ENCODE peak calls at places on chromosome 22, in seven cellular contexts. One of them, this sample, is unnamed.
A peak's percentile ranks its signal among the peaks of the same experiment; 100 is the strongest.

GRCh38 chr22:17785185-17786184 is 11.2 kb upstream of the BID start:
- DNase-seq in AG04450: no peak
- DNase-seq in GM23338: peak; percentile 95
- DNase-seq in fibroblast of lung: no peak
- DNase-seq in naive thymus-derived CD4-positive, alpha-beta T cell: peak; percentile 72
- DNase-seq in fibroblast of villous mesenchyme: no peak
- DNase-seq in foreskin fibroblast: no peak
- DNase-seq in this sample: peak; percentile 52

GRCh38 chr22:46148885-46149492 is 1.3 kb upstream of the PPARA start:
- DNase-seq in AG04450: no peak
- DNase-seq in GM23338: no peak
- DNase-seq in fibroblast of lung: no peak
- DNase-seq in naive thymus-derived CD4-positive, alpha-beta T cell: no peak
- DNase-seq in fibroblast of villous mesenchyme: no peak
- DNase-seq in foreskin fibroblast: no peak
- DNase-seq in this sample: peak; percentile 7

GRCh38 chr22:26610072-26610958 is 7.5 kb downstream of the CRYBB1 start:
- DNase-seq in AG04450: peak; percentile 90
- DNase-seq in GM23338: no peak
- DNase-seq in fibroblast of lung: peak; percentile 97
- DNase-seq in naive thymus-derived CD4-positive, alpha-beta T cell: peak; percentile 47
- DNase-seq in fibroblast of villous mesenchyme: peak; percentile 94
- DNase-seq in foreskin fibroblast: peak; percentile 87
- DNase-seq in this sample: no peak

GRCh38 chr22:38758276-38758945 is 2.6 kb upstream of the SUN2 start:
- DNase-seq in AG04450: no peak
- DNase-seq in GM23338: no peak
- DNase-seq in fibroblast of lung: no peak
- DNase-seq in naive thymus-derived CD4-positive, alpha-beta T cell: peak; percentile 78
- DNase-seq in fibroblast of villous mesenchyme: no peak
- DNase-seq in foreskin fibroblast: no peak
- DNase-seq in this sample: peak; percentile 62

GRCh38 chr22:27329471-27329870 is 472.1 kb downstream of the MN1 start:
- DNase-seq in AG04450: no peak
- DNase-seq in GM23338: peak; percentile 82
- DNase-seq in fibroblast of lung: no peak
- DNase-seq in naive thymus-derived CD4-positive, alpha-beta T cell: no peak
- DNase-seq in fibroblast of villous mesenchyme: no peak
- DNase-seq in foreskin fibroblast: no peak
- DNase-seq in this sample: no peak

GRCh38 chr22:43884600-43885318 is 7.1 kb downstream of the PNPLA5 start:
- DNase-seq in AG04450: no peak
- DNase-seq in GM23338: peak; percentile 93
- DNase-seq in fibroblast of lung: peak; percentile 25
- DNase-seq in naive thymus-derived CD4-positive, alpha-beta T cell: peak; percentile 63
- DNase-seq in fibroblast of villous mesenchyme: peak; percentile 33
- DNase-seq in foreskin fibroblast: peak; percentile 28
- DNase-seq in this sample: no peak

GRCh38 chr22:21443057-21443734 is 24.0 kb upstream of the TMEM191C start:
- DNase-seq in AG04450: no peak
- DNase-seq in GM23338: no peak
- DNase-seq in fibroblast of lung: no peak
- DNase-seq in naive thymus-derived CD4-positive, alpha-beta T cell: no peak
- DNase-seq in fibroblast of villous mesenchyme: no peak
- DNase-seq in foreskin fibroblast: no peak
- DNase-seq in this sample: no peak

GRCh38 chr22:27331526-27332281 is 469.9 kb downstream of the MN1 start:
- DNase-seq in AG04450: no peak
- DNase-seq in GM23338: peak; percentile 77
- DNase-seq in fibroblast of lung: no peak
- DNase-seq in naive thymus-derived CD4-positive, alpha-beta T cell: no peak
- DNase-seq in fibroblast of villous mesenchyme: peak; percentile 45
- DNase-seq in foreskin fibroblast: peak; percentile 16
- DNase-seq in this sample: no peak

GRCh38 chr22:36386900-36387663 is 685 bp downstream of the MYH9 start:
- DNase-seq in AG04450: no peak
- DNase-seq in GM23338: peak; percentile 38
- DNase-seq in fibroblast of lung: peak; percentile 30
- DNase-seq in naive thymus-derived CD4-positive, alpha-beta T cell: peak; percentile 77
- DNase-seq in fibroblast of villous mesenchyme: no peak
- DNase-seq in foreskin fibroblast: no peak
- DNase-seq in this sample: no peak

GRCh38 chr22:43976861-43977795 is 21.9 kb downstream of the SAMM50 start:
- DNase-seq in AG04450: no peak
- DNase-seq in GM23338: no peak
- DNase-seq in fibroblast of lung: no peak
- DNase-seq in naive thymus-derived CD4-positive, alpha-beta T cell: no peak
- DNase-seq in fibroblast of villous mesenchyme: no peak
- DNase-seq in foreskin fibroblast: no peak
- DNase-seq in this sample: no peak

DNA sequence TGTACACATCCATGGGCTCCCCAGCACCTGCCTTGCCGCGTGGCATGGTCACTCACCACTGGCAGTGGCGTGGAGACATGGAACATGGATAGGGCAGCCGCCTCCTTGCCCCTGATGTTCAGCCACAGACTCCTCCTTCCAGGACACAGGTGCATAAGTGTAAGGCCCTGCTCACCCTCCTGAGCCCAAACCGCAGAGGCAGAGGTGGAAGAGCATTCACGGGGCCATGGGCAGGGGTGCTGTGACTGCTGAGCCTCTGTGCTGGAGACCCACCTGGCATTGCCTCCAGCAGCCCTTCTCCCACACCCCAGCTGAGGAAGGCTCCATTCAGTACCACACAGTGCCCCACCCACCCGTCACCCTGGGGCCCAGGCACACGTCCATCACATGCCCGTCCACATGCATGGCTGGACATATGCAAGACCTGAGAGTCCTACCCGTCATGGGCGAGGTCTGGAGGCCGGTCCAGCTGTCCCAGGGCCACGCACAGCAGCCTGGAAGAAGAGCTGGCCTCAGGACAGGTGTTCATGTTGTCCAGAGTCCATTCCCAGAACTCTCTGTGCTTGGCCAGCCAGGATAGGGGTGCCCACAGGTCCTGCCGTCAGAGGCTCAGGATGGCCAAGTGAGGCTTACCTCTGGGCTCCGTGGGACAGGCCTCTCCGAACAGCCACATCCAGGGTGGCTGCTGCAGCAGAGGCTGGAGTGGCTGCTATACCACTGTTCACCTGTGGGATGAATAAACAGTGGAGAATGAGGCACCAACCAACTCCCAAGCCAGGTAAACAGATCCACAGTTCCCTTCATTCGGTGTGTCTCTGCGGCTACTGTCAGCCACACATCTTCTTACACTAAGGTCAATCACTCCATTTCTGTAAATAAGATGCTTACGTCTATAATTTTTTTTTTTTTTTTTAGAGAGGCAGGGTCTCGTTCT is 1.7 kb upstream of the TUBGCP6 start:
- DNase-seq in AG04450: no peak
- DNase-seq in GM23338: peak; percentile 54
- DNase-seq in fibroblast of lung: no peak
- DNase-seq in naive thymus-derived CD4-positive, alpha-beta T cell: no peak
- DNase-seq in fibroblast of villous mesenchyme: no peak
- DNase-seq in foreskin fibroblast: no peak
- DNase-seq in this sample: no peak
- H3K4me3 ChIP-seq in AG04450: peak overlapping the region; percentile 4
- H3K4me3 ChIP-seq in GM23338: peak overlapping the region; percentile 99
- H3K4me3 ChIP-seq in fibroblast of lung: no peak overlapping the region
- H3K4me3 ChIP-seq in naive thymus-derived CD4-positive, alpha-beta T cell: no peak overlapping the region
- H3K4me3 ChIP-seq in fibroblast of villous mesenchyme: no peak overlapping the region
- H3K4me3 ChIP-seq in foreskin fibroblast: no peak overlapping the region
- H3K4me3 ChIP-seq in this sample: no peak overlapping the region

GRCh38 chr22:31244044-31244942 is 32.2 kb downstream of the LIMK2 start:
- DNase-seq in AG04450: peak; percentile 51
- DNase-seq in GM23338: peak; percentile 75
- DNase-seq in fibroblast of lung: peak; percentile 98
- DNase-seq in naive thymus-derived CD4-positive, alpha-beta T cell: no peak
- DNase-seq in fibroblast of villous mesenchyme: peak; percentile 91
- DNase-seq in foreskin fibroblast: peak; percentile 60
- DNase-seq in this sample: no peak
- H3K4me3 ChIP-seq in AG04450: no peak overlapping the region
- H3K4me3 ChIP-seq in GM23338: no peak overlapping the region
- H3K4me3 ChIP-seq in fibroblast of lung: no peak overlapping the region
- H3K4me3 ChIP-seq in naive thymus-derived CD4-positive, alpha-beta T cell: no peak overlapping the region
- H3K4me3 ChIP-seq in fibroblast of villous mesenchyme: no peak overlapping the region
- H3K4me3 ChIP-seq in foreskin fibroblast: no peak overlapping the region
- H3K4me3 ChIP-seq in this sample: no peak overlapping the region

DNA sequence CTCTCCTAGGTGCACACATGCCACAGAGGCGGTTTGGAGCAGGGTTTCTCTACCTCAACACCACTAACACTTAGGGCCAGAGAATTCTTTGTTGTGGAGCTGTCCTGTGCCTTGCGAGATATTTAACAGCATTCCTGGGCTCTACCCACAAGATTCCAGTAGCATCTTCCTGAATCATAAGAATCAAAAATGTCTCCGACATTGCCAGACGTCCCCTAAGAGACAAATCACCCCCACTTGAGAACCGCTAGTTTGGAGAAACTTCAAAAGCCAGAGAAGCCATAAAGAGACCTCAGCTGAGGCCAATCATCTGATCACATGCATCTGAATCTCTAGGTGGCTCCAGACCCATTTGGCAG is 16.1 kb downstream of the MFNG start:
- DNase-seq in AG04450: no peak
- DNase-seq in GM23338: no peak
- DNase-seq in fibroblast of lung: peak; percentile 25
- DNase-seq in naive thymus-derived CD4-positive, alpha-beta T cell: no peak
- DNase-seq in fibroblast of villous mesenchyme: no peak
- DNase-seq in foreskin fibroblast: no peak
- DNase-seq in this sample: no peak
- H3K4me3 ChIP-seq in AG04450: no peak overlapping the region
- H3K4me3 ChIP-seq in GM23338: no peak overlapping the region
- H3K4me3 ChIP-seq in fibroblast of lung: no peak overlapping the region
- H3K4me3 ChIP-seq in naive thymus-derived CD4-positive, alpha-beta T cell: no peak overlapping the region
- H3K4me3 ChIP-seq in fibroblast of villous mesenchyme: no peak overlapping the region
- H3K4me3 ChIP-seq in foreskin fibroblast: no peak overlapping the region
- H3K4me3 ChIP-seq in this sample: no peak overlapping the region

DNA sequence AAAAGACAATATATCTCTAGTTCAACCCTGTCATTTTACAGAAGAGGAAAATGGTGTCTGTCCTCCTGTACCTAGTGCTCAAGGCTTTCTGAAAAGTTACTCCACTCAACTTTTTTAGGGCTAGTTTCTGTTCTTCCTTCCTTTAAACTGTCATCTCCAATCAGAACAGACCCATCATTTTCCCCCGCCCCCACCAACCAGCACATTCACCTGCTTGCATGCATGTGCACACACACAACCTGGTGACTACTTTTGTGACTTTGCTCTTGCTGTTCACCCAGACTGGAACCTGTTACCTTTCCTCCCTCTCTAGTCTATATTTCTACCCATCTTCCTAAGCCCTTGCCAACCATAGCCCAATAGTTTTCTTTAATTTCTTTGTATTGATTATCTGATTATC is 5.6 kb downstream of the FBXO7 start:
- DNase-seq in AG04450: no peak
- DNase-seq in GM23338: no peak
- DNase-seq in fibroblast of lung: no peak
- DNase-seq in naive thymus-derived CD4-positive, alpha-beta T cell: no peak
- DNase-seq in fibroblast of villous mesenchyme: no peak
- DNase-seq in foreskin fibroblast: no peak
- DNase-seq in this sample: no peak
- H3K4me3 ChIP-seq in AG04450: no peak overlapping the region
- H3K4me3 ChIP-seq in GM23338: no peak overlapping the region
- H3K4me3 ChIP-seq in fibroblast of lung: no peak overlapping the region
- H3K4me3 ChIP-seq in naive thymus-derived CD4-positive, alpha-beta T cell: no peak overlapping the region
- H3K4me3 ChIP-seq in fibroblast of villous mesenchyme: no peak overlapping the region
- H3K4me3 ChIP-seq in foreskin fibroblast: no peak overlapping the region
- H3K4me3 ChIP-seq in this sample: no peak overlapping the region

DNA sequence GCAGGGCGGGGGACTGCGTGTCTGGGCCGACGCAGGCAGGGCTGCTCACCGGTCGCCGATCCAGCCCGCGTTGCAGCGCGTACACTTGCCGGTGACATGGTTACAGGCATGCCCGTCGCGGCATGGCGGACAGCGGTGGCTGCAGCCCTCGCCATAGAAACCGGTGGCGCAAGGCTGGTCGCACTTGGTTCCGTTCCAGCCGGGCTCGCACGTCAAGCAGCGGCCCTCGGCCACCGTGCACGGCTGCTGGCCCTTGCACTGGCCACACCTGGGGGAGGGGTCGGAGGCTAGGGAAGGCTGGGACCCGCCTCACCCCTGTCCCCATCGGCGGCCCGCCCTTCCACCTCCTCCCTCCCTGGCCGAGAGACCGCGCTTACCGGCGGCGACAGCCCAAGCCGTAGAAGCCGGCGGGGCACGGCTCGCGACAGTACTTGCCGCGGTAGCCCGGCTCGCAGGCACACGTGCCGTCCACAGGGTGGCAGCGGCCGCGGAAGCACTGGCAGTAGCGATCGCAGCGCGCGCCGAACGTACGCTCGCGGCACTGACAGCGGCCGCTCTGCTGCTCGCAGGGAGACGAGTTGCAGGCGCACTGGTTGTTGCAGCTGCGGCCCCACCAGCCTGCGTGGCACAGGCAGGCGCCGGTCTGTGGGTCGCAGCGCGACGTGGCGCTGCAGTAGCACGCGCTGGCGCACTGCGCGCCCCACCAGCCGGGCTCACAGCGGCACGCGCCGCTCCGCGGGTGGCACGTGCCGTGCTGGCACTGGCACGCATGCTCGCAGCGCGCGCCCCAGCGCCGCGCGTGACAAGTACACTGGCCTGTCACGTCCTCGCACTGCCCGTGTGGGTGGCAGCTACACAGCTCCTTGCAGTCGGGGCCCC is 6.7 kb downstream of the SCARF2 start:
- DNase-seq in AG04450: no peak
- DNase-seq in GM23338: peak; percentile 87
- DNase-seq in fibroblast of lung: peak; percentile 56
- DNase-seq in naive thymus-derived CD4-positive, alpha-beta T cell: peak; percentile 54
- DNase-seq in fibroblast of villous mesenchyme: peak; percentile 25
- DNase-seq in foreskin fibroblast: peak; percentile 52
- DNase-seq in this sample: peak; percentile 24
- H3K4me3 ChIP-seq in AG04450: no peak overlapping the region
- H3K4me3 ChIP-seq in GM23338: peak overlapping the region; percentile 48
- H3K4me3 ChIP-seq in fibroblast of lung: no peak overlapping the region
- H3K4me3 ChIP-seq in naive thymus-derived CD4-positive, alpha-beta T cell: peak overlapping the region; percentile 79
- H3K4me3 ChIP-seq in fibroblast of villous mesenchyme: no peak overlapping the region
- H3K4me3 ChIP-seq in foreskin fibroblast: no peak overlapping the region
- H3K4me3 ChIP-seq in this sample: peak overlapping the region; percentile 77